ENCODE peak calls at places on chromosomes 13 and 19, in eight cellular contexts. H is suprapubic skin; I is iPS DF 6.9; B is transverse colon; W is IMR-90; E is naive thymus-derived CD4-positive, alpha-beta T cell; O is SK-N-SH; Q is CD8-positive, alpha-beta memory T cell. K is an unnamed sample.

GRCh38 chr13:111460548-111461444 is 140.4 kb downstream of the TEX29 start:
- DNase-seq in E (peak; percentile 14), I (peak; percentile 35), O (peak; percentile 50), Q (no peak), W (peak; percentile 47), H (peak; percentile 54), B (peak; percentile 20), K (no peak)

GRCh38 chr13:104414771-104415170 is 1348.6 kb upstream of the SLC10A2 start:
- DNase-seq in B (no peak), H (no peak), W (no peak), Q (no peak), E (no peak), I (no peak), O (no peak), K (no peak)

GRCh38 chr13:89457977-89458376 is 1786.8 kb downstream of the SLITRK5 start:
- DNase-seq in H (no peak), E (no peak), Q (no peak), B (no peak), W (peak; percentile 34), I (no peak), O (no peak), K (no peak)

GRCh38 chr13:49421391-49421790 is 22.5 kb downstream of the CAB39L start:
- DNase-seq in E (peak; percentile 30), B (peak; percentile 12), H (no peak), O (no peak), Q (peak; percentile 13), I (no peak), W (no peak), K (no peak)

GRCh38 chr13:32142956-32143375 is 111.4 kb downstream of the FRY start:
- DNase-seq in B (no peak), I (peak; percentile 13), W (peak; percentile 52), Q (no peak), H (no peak), E (no peak), O (peak; percentile 18), K (no peak)

GRCh38 chr19:326851-327250 is 17.7 kb downstream of the MIER2 start:
- DNase-seq in I (no peak), B (no peak), O (no peak), H (peak; percentile 55), W (no peak), Q (no peak), E (no peak), K (no peak)

GRCh38 chr19:56769650-56770049 is 70.9 kb downstream of the PEG3 start:
- DNase-seq in H (no peak), E (no peak), W (no peak), I (no peak), O (no peak), Q (no peak), B (no peak), K (no peak)

GRCh38 chr19:14795078-14795721 is 16.8 kb upstream of the ADGRE2 start:
- DNase-seq in W (no peak), E (no peak), O (no peak), Q (no peak), H (peak; percentile 29), B (no peak), I (no peak), K (no peak)

GRCh38 chr13:36840718-36841250 is 21.8 kb downstream of the RFXAP start:
- DNase-seq in H (no peak), I (no peak), B (no peak), O (no peak), W (no peak), Q (no peak), E (no peak), K (no peak)

GRCh38 chr13:24183741-24184182 is 23.2 kb downstream of the SPATA13 start:
- DNase-seq in E (no peak), O (no peak), H (no peak), B (peak; percentile 43), Q (no peak), I (no peak), W (no peak), K (no peak)

GRCh38 chr19:38488811-38489481 is 55.5 kb downstream of the RYR1 start:
- DNase-seq in W (no peak), Q (no peak), I (no peak), E (no peak), H (no peak), O (no peak), B (no peak), K (no peak)
- H3K4me3 ChIP-seq in W (no peak overlapping the region), Q (no peak overlapping the region), I (no peak overlapping the region), E (no peak overlapping the region), H (no peak overlapping the region), O (no peak overlapping the region), B (no peak overlapping the region), K (no peak overlapping the region)

GRCh38 chr19:46326608-46327007 is 20.3 kb upstream of the PPP5C start:
- DNase-seq in Q (no peak), I (no peak), B (no peak), H (no peak), E (no peak), O (no peak), W (no peak), K (no peak)
- H3K36me3 ChIP-seq in Q (no peaks in the 10 kb centered on the region), I (peaks cover 26% of the 10 kb centered on the region), B (peaks cover 15% of the 10 kb centered on the region), H (peaks cover 32% of the 10 kb centered on the region), E (no peaks in the 10 kb centered on the region), O (no peaks in the 10 kb centered on the region), W (no peaks in the 10 kb centered on the region), K (peaks cover 14% of the 10 kb centered on the region)

GRCh38 chr13:38687246-38688229 is 661 bp downstream of the FREM2 start:
- DNase-seq in O (peak; percentile 15), H (no peak), I (no peak), B (no peak), Q (no peak), W (no peak), E (no peak), K (no peak)

GRCh38 chr13:38686635-38687245 is at the start of gene FREM2:
- DNase-seq in Q (no peak), O (no peak), I (peak; percentile 92), W (no peak), B (peak; percentile 33), H (no peak), E (no peak), K (peak; percentile 66)

GRCh38 chr13:38690231-38690630 is 3.4 kb downstream of the FREM2 start:
- DNase-seq in I (no peak), B (no peak), E (no peak), Q (no peak), O (no peak), H (no peak), W (no peak), K (no peak)

GRCh38 chr13:38685974-38686571 is 804 bp upstream of the FREM2 start:
- DNase-seq in Q (no peak), H (no peak), B (no peak), O (peak; percentile 16), E (no peak), W (no peak), I (no peak), K (no peak)

GRCh38 chr13:38688674-38689073 is 1.8 kb downstream of the FREM2 start:
- DNase-seq in H (no peak), Q (no peak), O (no peak), B (no peak), I (no peak), E (no peak), W (no peak), K (no peak)
- H3K4me3 ChIP-seq in H (no peak overlapping the region), Q (no peak overlapping the region), O (no peak overlapping the region), B (no peak overlapping the region), I (no peak overlapping the region), E (no peak overlapping the region), W (no peak overlapping the region), K (no peak overlapping the region)

GRCh38 chr19:46946090-46946489 is 73.5 kb upstream of the NPAS1 start:
- DNase-seq in Q (no peak), B (peak; percentile 52), O (no peak), W (no peak), H (no peak), E (no peak), I (no peak), K (no peak)

GRCh38 chr19:46945668-46946067 is 74.0 kb upstream of the NPAS1 start:
- DNase-seq in B (no peak), H (no peak), I (no peak), W (no peak), O (no peak), E (no peak), Q (no peak), K (no peak)

GRCh38 chr19:46943150-46943946 is 76.3 kb upstream of the NPAS1 start:
- DNase-seq in W (no peak), I (no peak), Q (no peak), E (no peak), O (no peak), B (no peak), H (no peak), K (no peak)

GRCh38 chr19:46944918-46945628 is 74.6 kb upstream of the NPAS1 start:
- DNase-seq in B (peak; percentile 46), E (no peak), O (peak; percentile 34), I (peak; percentile 16), Q (no peak), W (peak; percentile 70), H (no peak), K (peak; percentile 74)

DNA sequence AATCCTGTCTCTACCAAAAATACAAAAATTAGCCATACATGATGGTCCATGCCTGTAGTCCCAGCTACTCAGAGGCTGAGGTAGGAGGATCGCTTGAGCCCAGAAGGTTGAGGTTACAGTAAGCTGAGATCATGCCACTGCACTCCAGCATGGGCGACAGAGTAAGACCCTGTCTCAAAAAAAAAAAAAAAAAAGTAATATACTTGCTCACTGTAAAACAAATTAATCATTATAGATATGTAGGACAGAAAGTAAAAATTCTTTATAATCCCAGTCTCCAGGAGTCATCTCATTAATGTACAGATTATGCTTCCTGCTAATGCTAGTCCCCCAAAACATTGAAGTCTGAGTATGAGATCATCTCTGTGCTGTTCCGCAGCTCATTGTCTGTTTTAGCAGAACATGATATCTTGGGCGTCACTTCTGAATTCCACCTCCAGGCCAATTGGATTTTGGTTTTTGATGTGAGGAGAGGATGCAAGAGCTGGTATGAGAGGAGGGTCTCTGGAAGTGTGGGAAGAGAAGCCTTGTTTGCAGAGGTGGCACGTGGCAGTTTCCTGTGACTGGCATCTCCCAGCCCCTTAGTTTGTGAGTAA is 75.4 kb upstream of the NPAS1 start:
- DNase-seq in B (no peak), Q (no peak), W (no peak), E (no peak), O (no peak), H (no peak), I (no peak), K (no peak)
- H3K36me3 ChIP-seq in B (no peaks in the 10 kb centered on the region), Q (peaks cover 12% of the 10 kb centered on the region), W (peaks cover 5% of the 10 kb centered on the region), E (peaks cover 9% of the 10 kb centered on the region), O (peaks cover 7% of the 10 kb centered on the region), H (peaks cover 5% of the 10 kb centered on the region), I (no peaks in the 10 kb centered on the region), K (no peaks in the 10 kb centered on the region)

DNA sequence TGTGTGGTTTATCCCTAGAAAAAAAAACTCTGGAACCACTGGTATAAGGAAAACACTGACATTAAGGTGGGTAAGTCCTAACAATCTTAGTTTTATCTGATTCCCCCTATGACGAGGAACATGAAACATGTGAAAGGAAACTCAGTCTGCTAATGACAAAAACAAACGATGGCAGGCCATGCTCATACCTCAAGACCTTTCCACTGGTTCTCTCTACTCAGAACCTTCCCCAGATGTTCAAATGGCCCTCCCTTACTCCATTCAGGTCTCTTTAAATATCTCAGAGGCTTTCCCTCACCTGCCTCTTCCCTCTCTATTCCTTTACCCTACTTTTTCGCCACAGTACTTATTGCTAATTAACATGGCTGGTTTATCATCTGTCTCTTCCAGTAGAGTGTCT is 1.6 kb downstream of the TUBGCP3 start:
- DNase-seq in H (no peak), B (no peak), O (no peak), I (no peak), Q (no peak), W (no peak), E (no peak), K (no peak)
- H3K4me3 ChIP-seq in H (peak overlapping the region; percentile 81), B (no peak overlapping the region), O (peak overlapping the region; percentile 93), I (no peak overlapping the region), Q (no peak overlapping the region), W (no peak overlapping the region), E (no peak overlapping the region), K (no peak overlapping the region)